ENCODE peak calls at places on chromosome X, in four cellular contexts. One of them, this sample, is unnamed.

GRCh38 chrX:108199691-108200090 is 108.1 kb downstream of the ATG4A start:
- DNase-seq in uterus: no peak
- DNase-seq in pancreas: no peak
- DNase-seq in transverse colon: no peak
- DNase-seq in this sample: peak; percentile 31

GRCh38 chrX:48945517-48946348 is 11.7 kb downstream of the OTUD5 start:
- DNase-seq in transverse colon: peak; percentile 64
- DNase-seq in pancreas: peak; percentile 55
- DNase-seq in uterus: peak; percentile 35
- DNase-seq in this sample: peak; percentile 57

GRCh38 chrX:29604381-29604780 is 611.0 kb upstream of the MAGEB2 start:
- DNase-seq in pancreas: no peak
- DNase-seq in transverse colon: no peak
- DNase-seq in uterus: no peak
- DNase-seq in this sample: no peak

GRCh38 chrX:17719651-17720050 is 17.6 kb upstream of the SCML1 start:
- DNase-seq in transverse colon: no peak
- DNase-seq in uterus: no peak
- DNase-seq in pancreas: no peak
- DNase-seq in this sample: no peak

GRCh38 chrX:123740006-123740405 is 7.2 kb upstream of the THOC2 start:
- DNase-seq in pancreas: no peak
- DNase-seq in uterus: no peak
- DNase-seq in transverse colon: no peak
- DNase-seq in this sample: no peak

GRCh38 chrX:102624105-102624504 is 24.8 kb downstream of the ARMCX5 start:
- DNase-seq in transverse colon: no peak
- DNase-seq in pancreas: no peak
- DNase-seq in uterus: no peak
- DNase-seq in this sample: no peak

GRCh38 chrX:128929281-128930057 is 593.8 kb downstream of the SMARCA1 start:
- DNase-seq in transverse colon: peak; percentile 33
- DNase-seq in pancreas: no peak
- DNase-seq in uterus: no peak
- DNase-seq in this sample: no peak

GRCh38 chrX:140572724-140573123 is 67.9 kb upstream of the SOX3 start:
- DNase-seq in pancreas: peak; percentile 20
- DNase-seq in uterus: no peak
- DNase-seq in transverse colon: peak; percentile 14
- DNase-seq in this sample: peak; percentile 24

GRCh38 chrX:148811236-148811635 is 310.8 kb downstream of the AFF2 start:
- DNase-seq in uterus: no peak
- DNase-seq in pancreas: no peak
- DNase-seq in transverse colon: no peak
- DNase-seq in this sample: no peak

GRCh38 chrX:71053217-71053621 is 14.9 kb downstream of the SNX12 start:
- DNase-seq in uterus: no peak
- DNase-seq in pancreas: no peak
- DNase-seq in transverse colon: no peak
- DNase-seq in this sample: no peak

GRCh38 chrX:12702509-12703091 is 88.6 kb upstream of the PRPS2 start:
- DNase-seq in uterus: no peak
- DNase-seq in transverse colon: no peak
- DNase-seq in pancreas: no peak
- DNase-seq in this sample: peak; percentile 3

GRCh38 chrX:125402807-125403206 is 83.1 kb downstream of the TEX13C start:
- DNase-seq in transverse colon: no peak
- DNase-seq in uterus: no peak
- DNase-seq in pancreas: no peak
- DNase-seq in this sample: no peak

GRCh38 chrX:2629316-2630168 is 61.6 kb upstream of the CD99 start:
- DNase-seq in uterus: no peak
- DNase-seq in transverse colon: no peak
- DNase-seq in pancreas: no peak
- DNase-seq in this sample: peak; percentile 15

GRCh38 chrX:118182050-118182449 is 65.4 kb upstream of the KLHL13 start:
- DNase-seq in uterus: no peak
- DNase-seq in pancreas: no peak
- DNase-seq in transverse colon: no peak
- DNase-seq in this sample: no peak

GRCh38 chrX:53153581-53153980 is 59.6 kb downstream of the KANTR start:
- DNase-seq in uterus: no peak
- DNase-seq in transverse colon: no peak
- DNase-seq in pancreas: no peak
- DNase-seq in this sample: no peak

GRCh38 chrX:120791013-120791643 is 84.5 kb downstream of the CT47B1 start:
- DNase-seq in pancreas: peak; percentile 69
- DNase-seq in transverse colon: peak; percentile 9
- DNase-seq in uterus: peak; percentile 27
- DNase-seq in this sample: no peak

GRCh38 chrX:120736989-120737388 is 107.1 kb upstream of the C1GALT1C1 start:
- DNase-seq in pancreas: no peak
- DNase-seq in transverse colon: no peak
- DNase-seq in uterus: no peak
- DNase-seq in this sample: no peak

GRCh38 chrX:150940844-150941495 is 42.2 kb upstream of the HMGB3 start:
- DNase-seq in pancreas: no peak
- DNase-seq in transverse colon: peak; percentile 32
- DNase-seq in uterus: no peak
- DNase-seq in this sample: no peak

GRCh38 chrX:17081535-17081934 is 135.1 kb downstream of the REPS2 start:
- DNase-seq in uterus: peak; percentile 27
- DNase-seq in pancreas: no peak
- DNase-seq in transverse colon: no peak
- DNase-seq in this sample: no peak

DNA sequence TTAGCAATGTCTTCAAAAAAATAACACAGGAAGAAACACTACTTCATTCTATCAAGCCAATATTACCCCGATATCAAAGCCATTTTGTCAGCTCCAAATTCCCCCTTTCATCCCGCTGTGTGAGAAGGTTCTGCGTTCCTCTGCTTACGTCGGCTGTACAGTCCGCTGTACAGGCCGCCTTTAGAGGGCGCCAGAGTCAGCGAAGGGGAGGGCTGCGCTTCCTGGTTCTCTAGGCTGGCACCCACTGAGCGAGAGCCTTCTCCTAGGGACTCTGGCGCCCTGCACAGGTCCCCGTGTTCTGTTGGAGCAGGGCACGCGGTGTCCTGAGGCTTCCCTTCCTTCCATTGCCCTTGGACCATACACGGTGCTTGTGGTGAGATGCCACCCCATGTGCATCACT is 25.3 kb upstream of the CT45A1 start:
- DNase-seq in pancreas: no peak
- DNase-seq in transverse colon: no peak
- DNase-seq in uterus: no peak
- DNase-seq in this sample: peak; percentile 2
- TF ChIP-seq CTCF in pancreas: no peak
- TF ChIP-seq CTCF in transverse colon: no peak
- TF ChIP-seq CTCF in uterus: no peak
- TF ChIP-seq CTCF in this sample: no peak

DNA sequence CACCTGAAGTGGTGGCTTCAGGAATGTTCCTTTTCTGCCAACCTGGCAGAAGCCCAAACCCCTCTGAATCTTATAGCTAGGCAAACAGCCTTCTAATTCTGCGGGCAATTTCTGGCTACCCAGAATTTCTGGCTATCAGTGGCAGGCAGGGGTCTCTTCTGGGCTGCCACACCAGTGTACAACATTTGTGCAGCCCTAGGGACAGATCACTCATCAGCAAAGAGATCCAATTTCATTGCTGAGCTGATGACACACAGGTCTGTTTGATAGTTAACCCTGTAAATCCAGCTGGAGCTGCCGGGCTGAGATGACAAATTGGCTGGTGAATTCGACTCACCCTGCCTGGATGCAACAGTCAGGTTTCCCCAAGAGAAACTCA is 2.4 kb downstream of the MID1 start:
- DNase-seq in pancreas: no peak
- DNase-seq in uterus: no peak
- DNase-seq in transverse colon: no peak
- DNase-seq in this sample: no peak
- H3K4me3 ChIP-seq in pancreas: no peak overlapping the region
- H3K4me3 ChIP-seq in uterus: no peak overlapping the region
- H3K4me3 ChIP-seq in transverse colon: peak overlapping the region; percentile 69
- H3K4me3 ChIP-seq in this sample: peak overlapping the region; percentile 48

GRCh38 chrX:31522760-31523159 is 450.9 kb upstream of the FTHL17 start:
- DNase-seq in pancreas: no peak
- DNase-seq in uterus: no peak
- DNase-seq in transverse colon: no peak
- DNase-seq in this sample: no peak

GRCh38 chrX:31527455-31528126 is 455.8 kb upstream of the FTHL17 start:
- DNase-seq in uterus: no peak
- DNase-seq in transverse colon: no peak
- DNase-seq in pancreas: no peak
- DNase-seq in this sample: no peak

DNA sequence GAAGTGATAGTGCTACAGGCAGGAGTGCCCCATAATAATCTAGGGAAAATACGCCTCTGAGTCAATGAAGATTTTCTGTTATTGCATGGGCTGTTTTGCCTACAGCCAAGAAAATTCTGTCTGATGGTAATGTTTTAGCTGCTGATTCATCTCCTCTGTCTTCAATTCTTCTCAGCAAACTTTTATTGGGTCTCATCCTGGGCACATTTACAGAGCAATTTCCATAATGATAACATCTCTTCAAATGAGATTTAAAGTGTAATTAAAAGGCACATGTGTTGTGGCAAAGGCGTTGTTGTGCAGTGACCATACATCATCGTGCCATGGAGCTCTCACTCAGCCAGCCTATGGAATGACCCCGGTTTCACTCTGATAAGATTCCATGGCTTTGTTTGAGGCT is 452.3 kb upstream of the FTHL17 start:
- DNase-seq in pancreas: no peak
- DNase-seq in uterus: no peak
- DNase-seq in transverse colon: no peak
- DNase-seq in this sample: no peak
- TF ChIP-seq CTCF in pancreas: no peak
- TF ChIP-seq CTCF in uterus: no peak
- TF ChIP-seq CTCF in transverse colon: no peak
- TF ChIP-seq CTCF in this sample: no peak

GRCh38 chrX:44876076-44876475 is 3.1 kb downstream of the KDM6A start:
- DNase-seq in uterus: no peak
- DNase-seq in transverse colon: no peak
- DNase-seq in pancreas: no peak
- DNase-seq in this sample: no peak
- H3K4me3 ChIP-seq in uterus: peak overlapping the region; percentile 93
- H3K4me3 ChIP-seq in transverse colon: peak overlapping the region; percentile 89
- H3K4me3 ChIP-seq in pancreas: peak overlapping the region; percentile 92
- H3K4me3 ChIP-seq in this sample: no peak overlapping the region

This sample was measured in Caco-2.